ENCODE peak calls at places on chromosomes 7 and 10, in seven cellular contexts. H is AG20443, L is neural progenitor cell, I is AG04450, D is left ventricle myocardium inferior, P is bronchial epithelial cell, Y is iris pigment epithelial cell. M is an unnamed sample.

GRCh38 chr7:39360766-39361165 is 205.4 kb upstream of the YAE1 start:
- DNase-seq in P (no peak), I (no peak), D (no peak), H (no peak), Y (no peak), L (no peak), M (no peak)

GRCh38 chr10:3119796-3120459 is 52.6 kb downstream of the PFKP start:
- DNase-seq in I (no peak), Y (peak; percentile 42), P (no peak), H (peak; percentile 69), L (peak; percentile 41), D (no peak), M (no peak)

GRCh38 chr10:74084955-74085354 is 65.7 kb downstream of the AP3M1 start:
- DNase-seq in I (no peak), P (no peak), L (no peak), Y (no peak), D (no peak), H (no peak), M (no peak)

GRCh38 chr7:150421831-150422230 is 28.6 kb upstream of the GIMAP8 start:
- DNase-seq in H (no peak), I (no peak), Y (no peak), L (no peak), P (no peak), D (no peak), M (no peak)

GRCh38 chr10:74738985-74739567 is 87.3 kb upstream of the KAT6B start:
- DNase-seq in Y (peak; percentile 34), L (no peak), H (no peak), P (peak; percentile 5), D (no peak), I (no peak), M (no peak)

GRCh38 chr10:114623661-114624294 is 34.3 kb downstream of the ABLIM1 start:
- DNase-seq in P (peak; percentile 84), I (peak; percentile 65), D (no peak), H (peak; percentile 72), Y (peak; percentile 84), L (no peak), M (peak; percentile 90)

GRCh38 chr10:47311193-47311899 is 10.9 kb upstream of the GDF2 start:
- DNase-seq in L (no peak), I (no peak), Y (no peak), H (no peak), P (no peak), D (no peak), M (no peak)

GRCh38 chr10:125054216-125054615 is 106.1 kb downstream of the CTBP2 start:
- DNase-seq in Y (no peak), H (no peak), P (no peak), L (no peak), I (no peak), D (no peak), M (no peak)

GRCh38 chr7:114825423-114825951 is 96.4 kb upstream of the MDFIC start:
- DNase-seq in D (no peak), Y (no peak), H (no peak), P (no peak), I (no peak), L (peak; percentile 20), M (no peak)

GRCh38 chr10:5481121-5481520 is 18.2 kb downstream of the CALML5 start:
- DNase-seq in D (no peak), Y (no peak), I (no peak), H (no peak), L (no peak), P (peak; percentile 66), M (no peak)

GRCh38 chr7:47320296-47320695 is 261.6 kb downstream of the TNS3 start:
- DNase-seq in I (no peak), D (no peak), H (no peak), Y (no peak), L (no peak), P (no peak), M (no peak)

GRCh38 chr10:13734151-13734550 is 147.4 kb downstream of the PRPF18 start:
- DNase-seq in D (no peak), L (no peak), P (no peak), Y (no peak), I (no peak), H (no peak), M (no peak)

GRCh38 chr10:22570234-22570633 is 144.1 kb downstream of the PIP4K2A start:
- DNase-seq in H (no peak), D (no peak), I (no peak), P (no peak), L (no peak), Y (no peak), M (no peak)

GRCh38 chr10:22605168-22605567 is 109.2 kb downstream of the PIP4K2A start:
- DNase-seq in P (peak; percentile 83), L (peak; percentile 30), H (peak; percentile 76), Y (peak; percentile 80), D (no peak), I (no peak), M (peak; percentile 35)

GRCh38 chr7:13312327-13312726 is 624.9 kb downstream of the ARL4A start:
- DNase-seq in D (no peak), P (no peak), Y (no peak), I (no peak), L (peak; percentile 23), H (no peak), M (no peak)

GRCh38 chr10:91046891-91047290 is 126.0 kb upstream of the ANKRD1 start:
- DNase-seq in Y (peak; percentile 3), H (no peak), D (no peak), I (no peak), L (no peak), P (no peak), M (no peak)

GRCh38 chr7:27154901-27155815 is 1.3 kb downstream of the HOXA7 start:
- DNase-seq in D (no peak), H (no peak), I (no peak), L (no peak), P (peak; percentile 31), Y (no peak), M (no peak)

GRCh38 chr10:30094601-30095000 is 35.2 kb upstream of the JCAD start:
- DNase-seq in Y (no peak), H (no peak), D (no peak), I (no peak), L (no peak), P (no peak), M (no peak)

GRCh38 chr10:88254091-88254490 is 329.0 kb downstream of the RNLS start:
- DNase-seq in P (peak; percentile 94), L (no peak), I (no peak), D (no peak), Y (peak; percentile 86), H (peak; percentile 71), M (no peak)

GRCh38 chr10:85008493-85009181 is 680.2 kb downstream of the CCSER2 start:
- DNase-seq in D (no peak), Y (no peak), L (no peak), I (no peak), P (peak; percentile 41), H (no peak), M (no peak)

GRCh38 chr7:106768324-106768751 is 96.7 kb upstream of the PIK3CG start:
- DNase-seq in Y (no peak), I (no peak), D (no peak), L (no peak), H (no peak), P (no peak), M (no peak)

GRCh38 chr7:28957064-28957821 is 887 bp downstream of the TRIL start:
- DNase-seq in I (no peak), P (no peak), Y (peak; percentile 20), L (peak; percentile 69), H (peak; percentile 24), D (peak; percentile 29), M (no peak)

GRCh38 chr7:3605222-3605621 is 304.2 kb downstream of the SDK1 start:
- DNase-seq in Y (peak; percentile 78), H (no peak), P (peak; percentile 60), D (no peak), I (no peak), L (no peak), M (no peak)

GRCh38 chr10:42632557-42632956 is 5.8 kb downstream of the ZNF33B start:
- DNase-seq in Y (no peak), I (no peak), D (no peak), H (no peak), P (no peak), L (no peak), M (no peak)

GRCh38 chr7:139203992-139204391 is 27.0 kb upstream of the UBN2 start:
- DNase-seq in P (no peak), Y (peak; percentile 3), I (no peak), L (no peak), D (no peak), H (no peak), M (no peak)

GRCh38 chr10:101827919-101828600 is 9.8 kb upstream of the OGA start:
- DNase-seq in P (no peak), H (no peak), Y (no peak), L (no peak), D (no peak), I (no peak), M (no peak)

GRCh38 chr7:16171928-16172327 is 249.4 kb downstream of the CRPPA start:
- DNase-seq in P (no peak), L (no peak), H (no peak), D (no peak), Y (peak; percentile 11), I (no peak), M (no peak)

GRCh38 chr7:102284399-102284798 is 2.3 kb upstream of the SH2B2 start:
- DNase-seq in H (no peak), I (no peak), Y (no peak), D (no peak), P (no peak), L (no peak), M (no peak)

GRCh38 chr7:20236790-20237189 is 19.6 kb upstream of the MACC1 start:
- DNase-seq in Y (peak; percentile 41), L (no peak), D (no peak), H (peak; percentile 14), I (no peak), P (peak; percentile 80), M (no peak)

GRCh38 chr10:74077416-74077815 is 73.2 kb downstream of the AP3M1 start:
- DNase-seq in I (no peak), L (no peak), P (no peak), Y (no peak), D (no peak), H (no peak), M (no peak)

GRCh38 chr7:135929249-135929648 is 47.9 kb downstream of the MTPN start:
- DNase-seq in L (no peak), Y (peak; percentile 47), H (no peak), D (no peak), P (no peak), I (no peak), M (no peak)